ENCODE peak calls at places on chromosomes 16 and 17, in six cellular contexts. G, H, K, D, Y and J are unnamed samples.

GRCh38 chr17:50218071-50218759 is 16.8 kb upstream of the COL1A1 start:
- DNase-seq in G (no peak), H (no peak), K (no peak), D (no peak), Y (no peak), J (no peak)

GRCh38 chr16:69329369-69330285 is 761 bp downstream of the PDF start:
- DNase-seq in G (no peak), H (no peak), K (no peak), D (peak; percentile 38), Y (peak; percentile 46), J (no peak)

GRCh38 chr17:45131616-45132301 is 556 bp downstream of the PLCD3 start:
- DNase-seq in G (peak; percentile 24), H (no peak), K (no peak), D (peak; percentile 47), Y (no peak), J (no peak)

GRCh38 chr17:21007646-21008045 is 35.2 kb downstream of the USP22 start:
- DNase-seq in G (no peak), H (no peak), K (no peak), D (no peak), Y (no peak), J (no peak)

GRCh38 chr17:34892864-34893263 is 68.4 kb downstream of the CCT6B start:
- DNase-seq in G (no peak), H (no peak), K (no peak), D (no peak), Y (peak; percentile 14), J (no peak)

GRCh38 chr17:915416-916201 is 64.0 kb downstream of the NXN start:
- DNase-seq in G (no peak), H (no peak), K (no peak), D (no peak), Y (no peak), J (no peak)

GRCh38 chr16:48081656-48082055 is 74.1 kb downstream of the ABCC12 start:
- DNase-seq in G (no peak), H (no peak), K (no peak), D (no peak), Y (no peak), J (peak; percentile 56)

GRCh38 chr17:39579318-39580081 is 28.2 kb downstream of the NEUROD2 start:
- DNase-seq in G (no peak), H (no peak), K (no peak), D (no peak), Y (no peak), J (no peak)

GRCh38 chr16:52251495-52251894 is 295.4 kb downstream of the TOX3 start:
- DNase-seq in G (no peak), H (no peak), K (no peak), D (no peak), Y (no peak), J (no peak)

GRCh38 chr17:21034350-21035235 is 8.2 kb downstream of the USP22 start:
- DNase-seq in G (no peak), H (no peak), K (no peak), D (no peak), Y (no peak), J (no peak)

GRCh38 chr16:53588081-53588648 is 85.2 kb upstream of the AKTIP start:
- DNase-seq in G (no peak), H (no peak), K (no peak), D (no peak), Y (no peak), J (no peak)

GRCh38 chr17:40364906-40365305 is 369 bp upstream of the GJD3 start:
- DNase-seq in G (no peak), H (no peak), K (no peak), D (no peak), Y (no peak), J (no peak)

GRCh38 chr17:63918305-63918704 is 334 bp downstream of the GH1 start:
- DNase-seq in G (no peak), H (no peak), K (no peak), D (no peak), Y (no peak), J (no peak)

GRCh38 chr17:45342306-45342705 is 25.5 kb upstream of the MAP3K14 start:
- DNase-seq in G (no peak), H (no peak), K (no peak), D (no peak), Y (no peak), J (no peak)

GRCh38 chr17:63040816-63041215 is 74.8 kb downstream of the TANC2 start:
- DNase-seq in G (no peak), H (no peak), K (no peak), D (no peak), Y (no peak), J (no peak)

GRCh38 chr17:56834380-56835258 is 668 bp downstream of the DGKE start:
- DNase-seq in G (peak; percentile 46), H (peak; percentile 47), K (no peak), D (peak; percentile 44), Y (peak; percentile 65), J (peak; percentile 47)

GRCh38 chr16:67641779-67642708 is 2.9 kb upstream of the CARMIL2 start:
- DNase-seq in G (no peak), H (no peak), K (no peak), D (no peak), Y (peak; percentile 77), J (no peak)

GRCh38 chr16:74451951-74452758 is 30.9 kb upstream of the CLEC18B start:
- DNase-seq in G (no peak), H (no peak), K (no peak), D (no peak), Y (no peak), J (no peak)